ENCODE peak calls at places on chromosomes 3 and 15, in four cellular contexts. S, Z, B and J are unnamed samples.

GRCh38 chr15:87031545-87032230 is 952.0 kb downstream of the AGBL1 start:
- DNase-seq in S (no peak), Z (no peak), B (no peak), J (no peak)

GRCh38 chr3:124158174-124158812 is 166.4 kb upstream of the ROPN1 start:
- DNase-seq in S (no peak), Z (no peak), B (no peak), J (no peak)

GRCh38 chr15:96262497-96263268 is 67.8 kb upstream of the NR2F2 start:
- DNase-seq in S (no peak), Z (no peak), B (no peak), J (no peak)

GRCh38 chr3:36991923-36992805 is 767 bp downstream of the EPM2AIP1 start:
- DNase-seq in S (no peak), Z (no peak), B (no peak), J (no peak)

GRCh38 chr15:33132722-33133345 is 61.7 kb downstream of the FMN1 start:
- DNase-seq in S (no peak), Z (no peak), B (no peak), J (no peak)

GRCh38 chr3:124492824-124493223 is 237.4 kb upstream of the UMPS start:
- DNase-seq in S (peak), Z (no peak), B (no peak), J (no peak)

GRCh38 chr3:105253225-105253624 is 113.5 kb upstream of the ALCAM start:
- DNase-seq in S (no peak), Z (no peak), B (no peak), J (no peak)

GRCh38 chr3:122794779-122795673 is at the start of gene SLC49A4:
- DNase-seq in S (peak), Z (peak), B (no peak), J (peak)

GRCh38 chr15:99042909-99043308 is 35.3 kb upstream of the PGPEP1L start:
- DNase-seq in S (no peak), Z (no peak), B (no peak), J (no peak)

GRCh38 chr3:37974121-37974927 is 16.3 kb upstream of the VILL start:
- DNase-seq in S (peak), Z (no peak), B (no peak), J (peak)

GRCh38 chr15:26325495-26325894 is 447.4 kb downstream of the GABRB3 start:
- DNase-seq in S (no peak), Z (no peak), B (no peak), J (no peak)

GRCh38 chr3:31421280-31422048 is 111.3 kb upstream of the STT3B start:
- DNase-seq in S (no peak), Z (no peak), B (no peak), J (no peak)

GRCh38 chr3:147760998-147761397 is 351.8 kb downstream of the ZIC1 start:
- DNase-seq in S (no peak), Z (no peak), B (no peak), J (no peak)

GRCh38 chr3:127203024-127203423 is 10.1 kb downstream of the PRR23E start:
- DNase-seq in S (no peak), Z (no peak), B (no peak), J (no peak)
- H3K4me3 ChIP-seq in S (no peak), Z (no peak), B (no peak), J (no peak)

GRCh38 chr3:181725830-181726229 is 14.1 kb downstream of the SOX2 start:
- DNase-seq in S (no peak), Z (no peak), B (no peak), J (no peak)
- H3K27ac ChIP-seq in S (no peak), Z (no peak), B (no peak), J (no peak)

GRCh38 chr15:43774062-43774461 is 2.7 kb downstream of the ELL3 start:
- DNase-seq in S (no peak), Z (no peak), B (no peak), J (no peak)
- H3K4me3 ChIP-seq in S (no peak), Z (no peak), B (no peak), J (no peak)

DNA sequence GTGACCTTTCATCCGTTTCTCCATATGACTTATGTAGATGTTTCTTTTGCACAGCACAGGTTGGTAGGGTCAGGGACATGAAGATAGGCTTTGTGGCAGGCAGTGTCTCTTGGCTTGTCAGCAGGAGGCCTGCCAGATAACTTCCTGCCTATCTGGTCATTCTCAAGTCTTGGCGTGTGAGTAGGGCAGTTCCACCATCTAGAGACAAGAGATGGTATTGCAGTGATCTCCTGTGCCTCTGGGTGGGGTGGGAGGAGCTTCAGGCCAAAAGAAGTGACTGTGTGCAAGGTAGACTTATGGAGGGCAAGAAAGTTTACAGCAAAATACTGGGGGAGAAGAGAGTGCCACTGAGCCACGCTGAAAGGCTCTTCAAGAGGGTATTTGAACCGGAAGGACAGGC is 11.0 kb downstream of the TEX264 start:
- DNase-seq in S (peak), Z (peak), B (no peak), J (peak)
- H3K27ac ChIP-seq in S (peak), Z (no peak), B (no peak), J (peak)

GRCh38 chr3:128491071-128491899 is 1.7 kb downstream of the GATA2 start:
- DNase-seq in S (no peak), Z (no peak), B (no peak), J (no peak)

GRCh38 chr3:128488995-128489859 is 3.8 kb downstream of the GATA2 start:
- DNase-seq in S (peak), Z (peak), B (no peak), J (no peak)

GRCh38 chr3:128489860-128490649 is 2.9 kb downstream of the GATA2 start:
- DNase-seq in S (no peak), Z (no peak), B (no peak), J (no peak)

GRCh38 chr3:128491900-128492352 is 1.1 kb downstream of the GATA2 start:
- DNase-seq in S (no peak), Z (no peak), B (no peak), J (no peak)

GRCh38 chr3:128490650-128491070 is 2.3 kb downstream of the GATA2 start:
- DNase-seq in S (no peak), Z (no peak), B (no peak), J (no peak)
- H3K4me3 ChIP-seq in S (peak), Z (peak), B (peak), J (no peak)

GRCh38 chr3:8539419-8539818 is 37.8 kb downstream of the LMCD1 start:
- DNase-seq in S (no peak), Z (no peak), B (no peak), J (no peak)

GRCh38 chr3:8540456-8540855 is 38.8 kb downstream of the LMCD1 start:
- DNase-seq in S (no peak), Z (no peak), B (no peak), J (no peak)

GRCh38 chr3:8538904-8539303 is 37.3 kb downstream of the LMCD1 start:
- DNase-seq in S (no peak), Z (no peak), B (no peak), J (no peak)

GRCh38 chr3:8541486-8541885 is 39.9 kb downstream of the LMCD1 start:
- DNase-seq in S (no peak), Z (no peak), B (no peak), J (no peak)

GRCh38 chr3:8542190-8542980 is 40.8 kb downstream of the LMCD1 start:
- DNase-seq in S (no peak), Z (no peak), B (no peak), J (no peak)
- H3K27ac ChIP-seq in S (no peak), Z (no peak), B (no peak), J (no peak)

DNA sequence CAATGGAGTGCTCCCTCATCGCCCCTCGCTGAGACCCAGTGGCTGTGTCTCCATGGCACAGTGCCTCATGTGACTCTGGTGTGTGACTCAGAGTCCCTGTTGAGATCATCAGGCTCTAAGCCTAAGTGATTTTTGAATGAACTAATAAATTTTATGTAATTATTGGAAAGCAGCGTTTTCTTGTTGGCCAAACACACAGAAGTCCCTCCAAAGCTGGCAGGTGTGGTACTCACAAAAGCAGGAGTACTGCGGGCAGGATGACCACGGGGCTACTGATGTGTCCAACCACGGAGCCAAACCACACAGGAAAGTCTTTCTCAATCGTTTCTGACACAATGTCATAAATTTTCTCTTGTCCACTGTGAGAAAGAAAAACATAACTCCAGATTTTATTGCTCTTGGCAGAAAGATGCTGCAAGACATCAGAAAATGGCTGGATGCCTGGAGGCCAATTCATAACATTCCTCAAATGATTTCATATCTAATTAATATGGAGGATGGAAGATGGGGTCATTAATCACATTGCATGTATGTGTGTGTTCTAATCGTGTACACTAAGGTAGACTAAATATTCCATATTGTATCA is 14.6 kb upstream of the STARD5 start:
- DNase-seq in S (peak), Z (no peak), B (no peak), J (no peak)
- H3K4me3 ChIP-seq in S (no peak), Z (no peak), B (no peak), J (no peak)

GRCh38 chr3:97264180-97264579 is 449.8 kb downstream of the EPHA6 start:
- DNase-seq in S (no peak), Z (no peak), B (no peak), J (no peak)

GRCh38 chr3:97269202-97269601 is 454.8 kb downstream of the EPHA6 start:
- DNase-seq in S (no peak), Z (no peak), B (no peak), J (no peak)

GRCh38 chr3:97265237-97266005 is 451.0 kb downstream of the EPHA6 start:
- DNase-seq in S (no peak), Z (no peak), B (no peak), J (no peak)
- H3K27ac ChIP-seq in S (no peak), Z (no peak), B (no peak), J (no peak)

GRCh38 chr3:138862531-138862923 is 27.8 kb upstream of the PIK3CB start:
- DNase-seq in S (no peak), Z (no peak), B (no peak), J (no peak)
- H3K4me3 ChIP-seq in S (peak), Z (no peak), B (no peak), J (no peak)